ENCODE peak calls at places on chromosomes 6 and 20, in nine cellular contexts. One of them, this sample, is unnamed.

GRCh38 chr6:9404351-9405146 is 969.2 kb upstream of the SLC35B3 start:
- DNase-seq in epithelial cell of esophagus: no peak
- DNase-seq in brain microvascular endothelial cell: no peak
- DNase-seq in K562: no peak
- DNase-seq in astrocyte of the cerebellum: peak
- DNase-seq in tibial artery: no peak
- DNase-seq in cardiac muscle cell: no peak
- DNase-seq in fibroblast of pulmonary artery: peak
- DNase-seq in BJ: no peak
- DNase-seq in this sample: no peak

GRCh38 chr6:30720738-30721197 is 616 bp downstream of the TUBB start:
- DNase-seq in cardiac muscle cell: peak
- DNase-seq in astrocyte of the cerebellum: no peak
- DNase-seq in fibroblast of pulmonary artery: peak
- DNase-seq in K562: peak
- DNase-seq in brain microvascular endothelial cell: no peak
- DNase-seq in tibial artery: peak
- DNase-seq in BJ: no peak
- DNase-seq in epithelial cell of esophagus: peak
- DNase-seq in this sample: no peak

GRCh38 chr6:130365166-130366010 is 429 bp upstream of the TMEM200A start:
- DNase-seq in BJ: no peak
- DNase-seq in K562: peak
- DNase-seq in astrocyte of the cerebellum: peak
- DNase-seq in fibroblast of pulmonary artery: peak
- DNase-seq in epithelial cell of esophagus: peak
- DNase-seq in tibial artery: peak
- DNase-seq in cardiac muscle cell: peak
- DNase-seq in brain microvascular endothelial cell: peak
- DNase-seq in this sample: no peak

GRCh38 chr6:152338335-152339125 is 298.6 kb downstream of the SYNE1 start:
- DNase-seq in epithelial cell of esophagus: peak
- DNase-seq in BJ: no peak
- DNase-seq in K562: peak
- DNase-seq in brain microvascular endothelial cell: peak
- DNase-seq in cardiac muscle cell: peak
- DNase-seq in astrocyte of the cerebellum: no peak
- DNase-seq in tibial artery: peak
- DNase-seq in fibroblast of pulmonary artery: peak
- DNase-seq in this sample: no peak

GRCh38 chr20:36574278-36575065 is 1.1 kb downstream of the TGIF2 start:
- DNase-seq in astrocyte of the cerebellum: no peak
- DNase-seq in fibroblast of pulmonary artery: peak
- DNase-seq in brain microvascular endothelial cell: peak
- DNase-seq in BJ: no peak
- DNase-seq in cardiac muscle cell: peak
- DNase-seq in epithelial cell of esophagus: peak
- DNase-seq in K562: peak
- DNase-seq in tibial artery: peak
- DNase-seq in this sample: no peak

GRCh38 chr6:82702574-82702973 is 339.0 kb downstream of the TPBG start:
- DNase-seq in tibial artery: no peak
- DNase-seq in astrocyte of the cerebellum: no peak
- DNase-seq in K562: no peak
- DNase-seq in brain microvascular endothelial cell: no peak
- DNase-seq in BJ: no peak
- DNase-seq in cardiac muscle cell: no peak
- DNase-seq in epithelial cell of esophagus: no peak
- DNase-seq in fibroblast of pulmonary artery: no peak
- DNase-seq in this sample: no peak

GRCh38 chr20:17651761-17652388 is 30.2 kb downstream of the RRBP1 start:
- DNase-seq in epithelial cell of esophagus: peak
- DNase-seq in brain microvascular endothelial cell: no peak
- DNase-seq in tibial artery: peak
- DNase-seq in K562: no peak
- DNase-seq in cardiac muscle cell: no peak
- DNase-seq in BJ: no peak
- DNase-seq in fibroblast of pulmonary artery: no peak
- DNase-seq in astrocyte of the cerebellum: no peak
- DNase-seq in this sample: no peak

GRCh38 chr6:16800942-16801341 is 39.7 kb upstream of the ATXN1 start:
- DNase-seq in tibial artery: no peak
- DNase-seq in fibroblast of pulmonary artery: peak
- DNase-seq in BJ: peak
- DNase-seq in astrocyte of the cerebellum: no peak
- DNase-seq in brain microvascular endothelial cell: peak
- DNase-seq in cardiac muscle cell: peak
- DNase-seq in epithelial cell of esophagus: peak
- DNase-seq in K562: no peak
- DNase-seq in this sample: no peak

GRCh38 chr6:25290306-25291060 is 11.3 kb downstream of the CARMIL1 start:
- DNase-seq in cardiac muscle cell: no peak
- DNase-seq in K562: no peak
- DNase-seq in epithelial cell of esophagus: no peak
- DNase-seq in astrocyte of the cerebellum: no peak
- DNase-seq in BJ: no peak
- DNase-seq in tibial artery: no peak
- DNase-seq in brain microvascular endothelial cell: no peak
- DNase-seq in fibroblast of pulmonary artery: no peak
- DNase-seq in this sample: no peak

GRCh38 chr6:141726158-141726557 is 406.6 kb upstream of the GJE1 start:
- DNase-seq in BJ: no peak
- DNase-seq in K562: no peak
- DNase-seq in epithelial cell of esophagus: no peak
- DNase-seq in brain microvascular endothelial cell: peak
- DNase-seq in cardiac muscle cell: peak
- DNase-seq in tibial artery: no peak
- DNase-seq in astrocyte of the cerebellum: no peak
- DNase-seq in fibroblast of pulmonary artery: no peak
- DNase-seq in this sample: no peak

GRCh38 chr6:54074109-54074508 is 37.1 kb upstream of the MLIP start:
- DNase-seq in BJ: no peak
- DNase-seq in epithelial cell of esophagus: no peak
- DNase-seq in K562: no peak
- DNase-seq in brain microvascular endothelial cell: no peak
- DNase-seq in fibroblast of pulmonary artery: no peak
- DNase-seq in cardiac muscle cell: no peak
- DNase-seq in astrocyte of the cerebellum: no peak
- DNase-seq in tibial artery: no peak
- DNase-seq in this sample: no peak

GRCh38 chr6:31763617-31763940 is 1.1 kb downstream of the SAPCD1 start:
- DNase-seq in fibroblast of pulmonary artery: peak
- DNase-seq in astrocyte of the cerebellum: no peak
- DNase-seq in brain microvascular endothelial cell: no peak
- DNase-seq in tibial artery: no peak
- DNase-seq in cardiac muscle cell: no peak
- DNase-seq in BJ: peak
- DNase-seq in K562: no peak
- DNase-seq in epithelial cell of esophagus: peak
- DNase-seq in this sample: peak

GRCh38 chr6:68777956-68778355 is 142.9 kb downstream of the ADGRB3 start:
- DNase-seq in BJ: no peak
- DNase-seq in cardiac muscle cell: peak
- DNase-seq in astrocyte of the cerebellum: peak
- DNase-seq in brain microvascular endothelial cell: peak
- DNase-seq in tibial artery: no peak
- DNase-seq in epithelial cell of esophagus: peak
- DNase-seq in K562: no peak
- DNase-seq in fibroblast of pulmonary artery: peak
- DNase-seq in this sample: peak

GRCh38 chr6:41736207-41736710 is 851 bp upstream of the TFEB start:
- DNase-seq in astrocyte of the cerebellum: no peak
- DNase-seq in tibial artery: no peak
- DNase-seq in K562: peak
- DNase-seq in cardiac muscle cell: no peak
- DNase-seq in epithelial cell of esophagus: no peak
- DNase-seq in fibroblast of pulmonary artery: no peak
- DNase-seq in BJ: no peak
- DNase-seq in brain microvascular endothelial cell: no peak
- DNase-seq in this sample: no peak

GRCh38 chr6:24401458-24401857 is 1.3 kb upstream of the MRS2 start:
- DNase-seq in cardiac muscle cell: peak
- DNase-seq in K562: no peak
- DNase-seq in BJ: no peak
- DNase-seq in epithelial cell of esophagus: no peak
- DNase-seq in brain microvascular endothelial cell: no peak
- DNase-seq in astrocyte of the cerebellum: no peak
- DNase-seq in tibial artery: no peak
- DNase-seq in fibroblast of pulmonary artery: no peak
- DNase-seq in this sample: no peak

GRCh38 chr6:56851541-56852248 is 103.2 kb upstream of the BEND6 start:
- DNase-seq in brain microvascular endothelial cell: peak
- DNase-seq in K562: no peak
- DNase-seq in epithelial cell of esophagus: peak
- DNase-seq in BJ: peak
- DNase-seq in fibroblast of pulmonary artery: peak
- DNase-seq in tibial artery: peak
- DNase-seq in cardiac muscle cell: peak
- DNase-seq in astrocyte of the cerebellum: peak
- DNase-seq in this sample: peak

DNA sequence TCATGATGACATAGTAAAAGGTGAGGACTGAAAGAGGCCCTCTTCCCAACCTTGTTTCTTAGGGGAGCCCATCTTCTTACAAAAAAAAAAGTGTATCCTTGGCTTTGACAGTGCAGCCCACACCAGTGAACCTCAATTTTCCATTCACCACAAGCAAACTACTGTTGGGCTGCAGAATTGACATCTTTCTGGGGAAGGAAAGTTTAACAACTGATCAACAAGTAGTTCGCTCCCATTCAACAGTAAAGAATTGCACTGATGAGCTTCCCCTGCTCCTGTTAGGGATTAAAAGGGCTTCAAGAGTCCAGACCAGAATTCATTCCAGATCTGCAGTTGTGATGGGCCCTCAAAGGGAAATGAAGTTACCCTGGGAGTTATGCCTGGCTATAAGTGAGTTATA is 13.9 kb upstream of the CLIC5 start:
- DNase-seq in K562: no peak
- DNase-seq in BJ: no peak
- DNase-seq in tibial artery: no peak
- DNase-seq in cardiac muscle cell: no peak
- DNase-seq in epithelial cell of esophagus: no peak
- DNase-seq in fibroblast of pulmonary artery: no peak
- DNase-seq in astrocyte of the cerebellum: no peak
- DNase-seq in brain microvascular endothelial cell: no peak
- DNase-seq in this sample: no peak
- H3K4me3 ChIP-seq in K562: no peak
- H3K4me3 ChIP-seq in BJ: no peak
- H3K4me3 ChIP-seq in tibial artery: no peak
- H3K4me3 ChIP-seq in cardiac muscle cell: no peak
- H3K4me3 ChIP-seq in epithelial cell of esophagus: no peak
- H3K4me3 ChIP-seq in fibroblast of pulmonary artery: no peak
- H3K4me3 ChIP-seq in astrocyte of the cerebellum: no peak
- H3K4me3 ChIP-seq in brain microvascular endothelial cell: no peak
- H3K4me3 ChIP-seq in this sample: no peak

DNA sequence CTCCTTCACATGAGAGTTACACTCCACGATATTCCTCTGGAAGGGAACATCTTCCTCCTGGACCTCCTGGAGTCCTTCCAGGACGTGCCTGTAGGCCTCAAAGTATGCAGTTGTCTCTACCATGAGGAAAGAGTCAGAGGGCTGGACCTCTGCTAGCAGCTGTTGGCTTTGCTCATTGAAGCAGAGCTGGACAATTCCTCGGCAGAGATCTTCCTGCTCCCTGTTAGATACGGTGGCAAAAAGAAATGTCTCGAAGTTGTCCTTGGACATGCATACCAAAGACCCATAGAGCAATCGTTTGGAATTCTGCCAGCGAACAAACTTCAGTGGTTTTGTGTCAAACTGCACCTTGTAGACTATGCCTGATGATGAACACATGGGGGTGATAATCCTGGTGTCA is 7.7 kb downstream of the ZNFX1 start:
- DNase-seq in fibroblast of pulmonary artery: no peak
- DNase-seq in BJ: no peak
- DNase-seq in brain microvascular endothelial cell: no peak
- DNase-seq in tibial artery: no peak
- DNase-seq in cardiac muscle cell: no peak
- DNase-seq in epithelial cell of esophagus: no peak
- DNase-seq in K562: no peak
- DNase-seq in astrocyte of the cerebellum: no peak
- DNase-seq in this sample: no peak
- TF ChIP-seq CTCF in fibroblast of pulmonary artery: no peak
- TF ChIP-seq CTCF in BJ: no peak
- TF ChIP-seq CTCF in brain microvascular endothelial cell: no peak
- TF ChIP-seq CTCF in tibial artery: no peak
- TF ChIP-seq CTCF in cardiac muscle cell: no peak
- TF ChIP-seq CTCF in epithelial cell of esophagus: no peak
- TF ChIP-seq CTCF in K562: no peak
- TF ChIP-seq CTCF in astrocyte of the cerebellum: no peak
- TF ChIP-seq CTCF in this sample: no peak

DNA sequence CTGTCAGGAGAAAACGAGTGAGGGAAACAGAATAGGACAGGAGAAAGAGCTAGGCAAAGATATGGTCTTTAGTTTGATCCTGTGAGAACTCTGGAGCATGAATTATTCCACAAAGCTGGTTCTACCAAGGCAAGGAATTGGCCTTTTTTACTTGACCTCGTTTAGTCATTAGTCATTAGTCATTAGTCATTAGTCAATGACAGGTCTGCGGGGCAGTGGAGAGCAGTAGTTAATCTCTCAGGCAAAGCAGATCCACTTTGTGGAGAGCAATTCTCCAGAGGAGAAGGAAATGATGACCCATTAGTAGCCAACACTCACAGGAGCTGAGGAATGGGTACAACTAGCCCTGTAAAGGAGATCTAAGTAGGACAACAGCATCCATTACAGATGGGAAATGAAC is 22.0 kb upstream of the ABCC10 start:
- DNase-seq in tibial artery: no peak
- DNase-seq in fibroblast of pulmonary artery: peak
- DNase-seq in BJ: no peak
- DNase-seq in brain microvascular endothelial cell: no peak
- DNase-seq in K562: no peak
- DNase-seq in epithelial cell of esophagus: peak
- DNase-seq in cardiac muscle cell: no peak
- DNase-seq in astrocyte of the cerebellum: no peak
- DNase-seq in this sample: peak
- H3K4me3 ChIP-seq in tibial artery: no peak
- H3K4me3 ChIP-seq in fibroblast of pulmonary artery: no peak
- H3K4me3 ChIP-seq in BJ: no peak
- H3K4me3 ChIP-seq in brain microvascular endothelial cell: no peak
- H3K4me3 ChIP-seq in K562: no peak
- H3K4me3 ChIP-seq in epithelial cell of esophagus: no peak
- H3K4me3 ChIP-seq in cardiac muscle cell: no peak
- H3K4me3 ChIP-seq in astrocyte of the cerebellum: no peak
- H3K4me3 ChIP-seq in this sample: no peak

GRCh38 chr6:121351911-121352310 is 17.6 kb upstream of the TBC1D32 start:
- DNase-seq in K562: no peak
- DNase-seq in cardiac muscle cell: no peak
- DNase-seq in astrocyte of the cerebellum: no peak
- DNase-seq in BJ: no peak
- DNase-seq in tibial artery: no peak
- DNase-seq in fibroblast of pulmonary artery: no peak
- DNase-seq in epithelial cell of esophagus: no peak
- DNase-seq in brain microvascular endothelial cell: no peak
- DNase-seq in this sample: no peak

GRCh38 chr6:121349596-121349995 is 15.3 kb upstream of the TBC1D32 start:
- DNase-seq in cardiac muscle cell: no peak
- DNase-seq in epithelial cell of esophagus: no peak
- DNase-seq in BJ: no peak
- DNase-seq in fibroblast of pulmonary artery: no peak
- DNase-seq in tibial artery: no peak
- DNase-seq in brain microvascular endothelial cell: no peak
- DNase-seq in astrocyte of the cerebellum: no peak
- DNase-seq in K562: no peak
- DNase-seq in this sample: no peak

GRCh38 chr6:121356575-121356974 is 22.3 kb upstream of the TBC1D32 start:
- DNase-seq in fibroblast of pulmonary artery: no peak
- DNase-seq in tibial artery: no peak
- DNase-seq in brain microvascular endothelial cell: no peak
- DNase-seq in astrocyte of the cerebellum: no peak
- DNase-seq in epithelial cell of esophagus: no peak
- DNase-seq in BJ: no peak
- DNase-seq in cardiac muscle cell: no peak
- DNase-seq in K562: no peak
- DNase-seq in this sample: no peak

GRCh38 chr6:121354764-121355163 is 20.5 kb upstream of the TBC1D32 start:
- DNase-seq in fibroblast of pulmonary artery: peak
- DNase-seq in K562: no peak
- DNase-seq in BJ: no peak
- DNase-seq in brain microvascular endothelial cell: no peak
- DNase-seq in cardiac muscle cell: no peak
- DNase-seq in astrocyte of the cerebellum: no peak
- DNase-seq in epithelial cell of esophagus: no peak
- DNase-seq in tibial artery: no peak
- DNase-seq in this sample: no peak
- TF ChIP-seq CTCF in fibroblast of pulmonary artery: peak
- TF ChIP-seq CTCF in K562: no peak
- TF ChIP-seq CTCF in BJ: peak
- TF ChIP-seq CTCF in brain microvascular endothelial cell: peak
- TF ChIP-seq CTCF in cardiac muscle cell: peak
- TF ChIP-seq CTCF in astrocyte of the cerebellum: peak
- TF ChIP-seq CTCF in epithelial cell of esophagus: peak
- TF ChIP-seq CTCF in tibial artery: no peak
- TF ChIP-seq CTCF in this sample: peak

This sample was measured in retinal pigment epithelial cell.